ENCODE peak calls at places on chromosome X, in nine cellular contexts. U, P, F, Q, T, Y, E, S and N are unnamed samples.

GRCh38 chrX:147602297-147602696 is 309.4 kb upstream of the FMR1 start:
- DNase-seq in F (no peak), Q (no peak), Y (no peak), T (no peak), U (no peak), E (no peak), S (no peak), P (no peak), N (no peak)

GRCh38 chrX:12139934-12140611 is 1.8 kb downstream of the FRMPD4 start:
- DNase-seq in Y (no peak), F (no peak), E (no peak), P (no peak), T (no peak), U (no peak), Q (no peak), S (no peak), N (peak; percentile 14)

GRCh38 chrX:154531626-154532025 is 15.0 kb downstream of the G6PD start:
- DNase-seq in U (no peak), T (no peak), E (no peak), P (no peak), Y (no peak), Q (no peak), S (peak; percentile 84), F (peak; percentile 58), N (peak; percentile 67)

GRCh38 chrX:97117572-97117971 is 233.9 kb downstream of the RPA4 start:
- DNase-seq in F (no peak), T (no peak), Y (no peak), Q (no peak), P (no peak), U (no peak), S (no peak), E (no peak), N (no peak)

GRCh38 chrX:114626323-114626722 is 42.4 kb downstream of the HTR2C start:
- DNase-seq in F (no peak), Q (peak; percentile 2), Y (no peak), P (no peak), U (no peak), S (no peak), T (no peak), E (no peak), N (peak; percentile 50)

GRCh38 chrX:118718737-118719136 is 8.7 kb upstream of the IL13RA1 start:
- DNase-seq in P (no peak), Y (no peak), E (no peak), F (no peak), T (no peak), S (no peak), Q (no peak), U (no peak), N (no peak)

GRCh38 chrX:29488919-29489318 is 726.4 kb upstream of the MAGEB2 start:
- DNase-seq in P (no peak), F (no peak), E (no peak), S (no peak), Y (no peak), T (no peak), Q (no peak), U (no peak), N (no peak)

GRCh38 chrX:154019633-154020499 is at the start of gene IRAK1:
- DNase-seq in F (peak; percentile 71), E (peak; percentile 42), S (peak; percentile 75), Y (no peak), T (peak; percentile 41), P (no peak), Q (peak; percentile 47), U (no peak), N (peak; percentile 43)

DNA sequence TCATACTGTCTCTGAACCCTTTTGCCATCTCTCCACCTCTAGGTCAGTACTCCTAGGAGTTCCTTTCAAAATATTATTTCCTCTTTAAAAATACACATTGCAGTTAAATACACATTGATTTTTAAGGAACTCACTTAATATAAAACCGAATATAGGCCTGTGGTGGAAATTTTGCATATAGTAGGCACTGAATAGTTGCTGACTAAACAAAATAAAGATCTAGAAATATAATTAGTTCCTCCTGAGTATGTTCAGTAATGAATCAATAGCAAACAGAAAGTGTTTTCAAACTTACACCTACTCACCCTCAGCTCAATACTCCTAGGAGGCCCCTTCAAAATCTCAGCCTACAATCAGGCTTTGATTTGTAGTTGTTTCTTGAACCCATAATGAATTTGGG is 61.5 kb downstream of the IGSF1 start:
- DNase-seq in T (no peak), U (no peak), P (no peak), F (no peak), Y (no peak), S (no peak), E (no peak), Q (no peak), N (no peak)
- TF ChIP-seq CTCF in T (no peak), U (no peak), P (no peak), F (no peak), Y (no peak), S (no peak), E (no peak), Q (no peak), N (no peak)

GRCh38 chrX:42751573-42751972 is 26.4 kb downstream of the PPP1R2C start:
- DNase-seq in U (no peak), P (no peak), Q (no peak), F (no peak), S (no peak), T (no peak), Y (no peak), E (no peak), N (peak; percentile 24)

GRCh38 chrX:42754129-42754528 is 23.8 kb downstream of the PPP1R2C start:
- DNase-seq in Q (no peak), P (no peak), F (no peak), S (no peak), Y (no peak), E (no peak), U (no peak), T (no peak), N (no peak)

GRCh38 chrX:42746606-42747005 is 31.4 kb downstream of the PPP1R2C start:
- DNase-seq in T (no peak), Y (no peak), U (no peak), F (no peak), S (no peak), E (no peak), P (peak; percentile 59), Q (no peak), N (peak; percentile 94)

GRCh38 chrX:42752730-42753129 is 25.2 kb downstream of the PPP1R2C start:
- DNase-seq in E (no peak), Y (no peak), T (no peak), S (no peak), F (no peak), U (no peak), Q (no peak), P (no peak), N (peak; percentile 39)

GRCh38 chrX:42748067-42748850 is 29.7 kb downstream of the PPP1R2C start:
- DNase-seq in Y (no peak), S (no peak), U (no peak), E (no peak), T (no peak), F (no peak), Q (no peak), P (no peak), N (peak; percentile 70)
- TF ChIP-seq CTCF in Y (no peak), S (no peak), U (no peak), E (no peak), T (no peak), F (no peak), Q (no peak), P (no peak), N (no peak)

GRCh38 chrX:48890934-48891401 is 6.6 kb downstream of the TIMM17B start:
- DNase-seq in Q (no peak), Y (no peak), F (peak; percentile 47), T (peak; percentile 19), E (peak; percentile 10), S (no peak), U (no peak), P (no peak), N (no peak)

GRCh38 chrX:48893556-48894348 is 3.8 kb downstream of the TIMM17B start:
- DNase-seq in T (no peak), U (no peak), Y (no peak), S (no peak), Q (no peak), E (no peak), F (no peak), P (no peak), N (no peak)

GRCh38 chrX:48890296-48890925 is 7.2 kb downstream of the TIMM17B start:
- DNase-seq in P (no peak), S (no peak), T (no peak), U (no peak), Q (no peak), Y (no peak), F (no peak), E (no peak), N (no peak)

GRCh38 chrX:48892896-48893295 is 4.7 kb downstream of the TIMM17B start:
- DNase-seq in E (no peak), S (no peak), Y (no peak), P (no peak), T (no peak), Q (no peak), F (no peak), U (no peak), N (no peak)

DNA sequence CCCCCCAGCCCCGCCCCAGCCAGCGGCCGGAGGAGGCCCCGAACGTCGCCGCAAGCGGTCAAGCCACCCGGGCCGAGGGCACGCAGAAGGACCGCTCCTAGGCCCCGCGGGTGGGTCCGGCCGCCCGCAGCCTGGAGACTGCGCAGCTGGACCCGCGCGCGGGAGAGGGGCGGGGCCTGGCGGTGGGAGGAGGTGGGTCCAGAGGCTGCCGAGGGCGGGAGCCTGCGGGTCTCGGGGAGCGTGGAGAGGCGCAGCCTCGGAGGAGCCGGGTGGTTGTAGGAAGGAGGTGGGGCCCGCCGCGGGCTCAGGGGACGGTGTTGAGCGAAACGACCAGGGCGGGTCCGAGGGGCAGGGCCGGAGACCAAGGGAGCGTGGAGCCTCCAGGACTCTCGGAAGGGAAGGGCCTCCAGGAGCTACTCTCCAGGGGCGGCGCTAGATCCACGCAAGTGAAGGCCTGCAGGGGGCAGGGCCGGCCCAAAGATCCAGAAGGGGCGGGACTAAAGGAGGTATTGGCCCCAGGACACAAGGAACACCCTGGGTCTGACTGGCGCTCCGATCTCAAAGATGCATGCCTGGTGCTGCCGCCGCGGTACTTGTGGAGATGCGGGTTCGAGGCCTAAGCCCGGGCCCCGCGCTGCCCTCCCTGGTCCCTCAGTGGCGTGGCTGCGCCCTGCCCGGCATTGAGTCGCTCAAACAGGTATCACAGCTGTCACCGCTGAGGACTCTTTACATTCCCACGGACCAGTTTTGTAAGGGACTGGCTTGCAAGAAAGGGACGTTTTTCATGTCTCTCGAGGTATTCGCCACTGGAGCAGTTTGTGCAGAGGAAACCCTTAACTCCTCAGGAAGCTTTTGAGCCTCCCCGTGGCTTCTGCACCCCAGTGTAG is 5.9 kb downstream of the TIMM17B start:
- DNase-seq in P (no peak), Y (peak; percentile 45), S (peak; percentile 81), E (peak; percentile 72), Q (peak; percentile 76), F (peak; percentile 91), T (peak; percentile 83), U (peak; percentile 96), N (peak; percentile 75)
- TF ChIP-seq CTCF in P (peak; percentile 40), Y (peak; percentile 46), S (peak; percentile 49), E (no peak), Q (peak; percentile 43), F (peak; percentile 51), T (peak; percentile 32), U (peak; percentile 27), N (peak; percentile 54)

DNA sequence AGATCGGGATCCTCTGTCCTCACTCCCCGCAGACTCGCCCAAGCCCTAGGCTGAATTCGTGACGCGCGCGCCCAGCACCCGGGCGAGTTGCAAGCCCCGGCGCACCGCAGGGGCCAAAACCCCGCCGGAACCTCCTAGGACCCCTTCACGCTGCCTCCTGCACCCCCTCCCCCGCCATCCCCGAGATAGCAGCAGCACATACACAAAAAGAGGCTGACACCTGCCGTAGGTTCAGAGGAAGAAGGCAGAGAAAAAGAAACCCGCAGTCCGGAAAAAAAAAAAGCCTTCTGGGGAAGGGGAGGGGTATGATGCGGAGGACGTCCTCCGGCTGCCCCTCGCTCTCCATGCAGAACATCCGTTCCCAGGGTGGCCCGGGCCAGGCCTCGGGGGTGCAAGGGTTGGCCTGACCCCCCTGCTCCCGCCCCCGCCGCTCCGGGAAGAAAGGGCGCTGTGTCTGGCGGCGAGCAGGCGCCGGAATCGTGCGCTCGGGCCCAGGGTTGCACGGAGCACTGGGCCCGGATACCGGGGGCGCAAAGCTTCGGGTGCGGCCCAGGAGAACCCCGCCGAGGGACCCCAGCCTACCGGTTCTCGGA is 2.5 kb downstream of the NLGN4X start:
- DNase-seq in E (peak; percentile 44), P (no peak), T (peak; percentile 66), U (no peak), Y (no peak), S (no peak), Q (no peak), F (no peak), N (no peak)
- TF ChIP-seq CTCF in E (no peak), P (no peak), T (no peak), U (no peak), Y (no peak), S (peak; percentile 9), Q (no peak), F (no peak), N (no peak)